ENCODE peak calls at places on chromosomes 11 and 22, in nine cellular contexts. E, Q, H, I, Y, B, F, L and N are unnamed samples.

GRCh38 chr11:62398011-62398994 is 20.5 kb upstream of the SCGB1A1 start:
- DNase-seq in E (peak), Q (no peak), H (no peak), I (peak), Y (no peak), B (no peak), F (peak), L (no peak), N (no peak)

GRCh38 chr11:76669901-76670474 is 559 bp downstream of the LRRC32 start:
- DNase-seq in E (peak), Q (no peak), H (no peak), I (peak), Y (no peak), B (no peak), F (peak), L (no peak), N (no peak)

GRCh38 chr11:121892863-121893262 is 223.2 kb downstream of the BLID start:
- DNase-seq in E (peak), Q (no peak), H (no peak), I (peak), Y (no peak), B (no peak), F (no peak), L (no peak), N (no peak)

GRCh38 chr22:49371325-49372110 is 456.2 kb downstream of the BRD1 start:
- DNase-seq in E (no peak), Q (no peak), H (no peak), I (no peak), Y (no peak), B (no peak), F (peak), L (no peak), N (no peak)

GRCh38 chr22:19291580-19292261 is at the start of gene CLTCL1:
- DNase-seq in E (peak), Q (peak), H (peak), I (peak), Y (peak), B (peak), F (peak), L (peak), N (peak)

GRCh38 chr11:22163394-22163797 is 29.5 kb upstream of the ANO5 start:
- DNase-seq in E (no peak), Q (no peak), H (no peak), I (no peak), Y (no peak), B (no peak), F (no peak), L (no peak), N (no peak)

GRCh38 chr11:5004429-5005274 is 10.0 kb downstream of the OR51L1 start:
- DNase-seq in E (peak), Q (peak), H (no peak), I (peak), Y (no peak), B (peak), F (peak), L (peak), N (peak)

GRCh38 chr22:20354238-20354975 is 34.5 kb upstream of the DGCR6L start:
- DNase-seq in E (no peak), Q (no peak), H (no peak), I (no peak), Y (no peak), B (no peak), F (peak), L (no peak), N (no peak)

GRCh38 chr22:43796567-43796966 is 15.5 kb downstream of the EFCAB6 start:
- DNase-seq in E (peak), Q (peak), H (no peak), I (peak), Y (no peak), B (no peak), F (peak), L (no peak), N (no peak)

GRCh38 chr22:39439170-39439569 is 17.6 kb upstream of the MGAT3 start:
- DNase-seq in E (peak), Q (no peak), H (no peak), I (peak), Y (no peak), B (no peak), F (no peak), L (no peak), N (no peak)

GRCh38 chr22:19174106-19175025 is 4.2 kb downstream of the SLC25A1 start:
- DNase-seq in E (peak), Q (no peak), H (no peak), I (peak), Y (no peak), B (no peak), F (peak), L (no peak), N (no peak)

GRCh38 chr22:39513791-39514190 is 6.6 kb upstream of the ATF4 start:
- DNase-seq in E (no peak), Q (no peak), H (no peak), I (no peak), Y (no peak), B (no peak), F (no peak), L (no peak), N (no peak)

GRCh38 chr11:80584661-80585060 is 1143.8 kb upstream of the TENM4 start:
- DNase-seq in E (no peak), Q (no peak), H (no peak), I (no peak), Y (no peak), B (no peak), F (no peak), L (no peak), N (no peak)

GRCh38 chr22:40606306-40606705 is 30.2 kb downstream of the MRTFA start:
- DNase-seq in E (no peak), Q (no peak), H (no peak), I (no peak), Y (no peak), B (no peak), F (no peak), L (no peak), N (no peak)

GRCh38 chr11:65013130-65013691 is 749 bp upstream of the ARL2 start:
- DNase-seq in E (peak), Q (peak), H (peak), I (peak), Y (peak), B (peak), F (peak), L (peak), N (peak)

GRCh38 chr11:77815459-77815858 is 5.1 kb downstream of the RSF1 start:
- DNase-seq in E (no peak), Q (no peak), H (no peak), I (no peak), Y (no peak), B (no peak), F (no peak), L (no peak), N (no peak)

GRCh38 chr11:40241524-40242037 is 1217.9 kb downstream of the LRRC4C start:
- DNase-seq in E (no peak), Q (no peak), H (no peak), I (no peak), Y (no peak), B (no peak), F (no peak), L (no peak), N (no peak)

GRCh38 chr11:66082936-66083698 is 13.0 kb downstream of the PACS1 start:
- DNase-seq in E (no peak), Q (peak), H (no peak), I (peak), Y (no peak), B (no peak), F (no peak), L (no peak), N (no peak)

GRCh38 chr11:134949121-134949591 is 537.1 kb upstream of the B3GAT1 start:
- DNase-seq in E (peak), Q (no peak), H (no peak), I (peak), Y (no peak), B (no peak), F (no peak), L (no peak), N (no peak)

GRCh38 chr11:117412653-117413275 is 85.1 kb downstream of the CEP164 start:
- DNase-seq in E (no peak), Q (no peak), H (no peak), I (no peak), Y (no peak), B (no peak), F (peak), L (no peak), N (no peak)

GRCh38 chr11:117604349-117604995 is 192.5 kb downstream of the DSCAML1 start:
- DNase-seq in E (peak), Q (peak), H (no peak), I (no peak), Y (no peak), B (no peak), F (peak), L (no peak), N (peak)

GRCh38 chr11:33178443-33179154 is 17.3 kb upstream of the CSTF3 start:
- DNase-seq in E (no peak), Q (no peak), H (no peak), I (no peak), Y (no peak), B (no peak), F (no peak), L (no peak), N (no peak)

GRCh38 chr22:36027960-36028645 is 521 bp downstream of the RBFOX2 start:
- DNase-seq in E (no peak), Q (peak), H (no peak), I (peak), Y (no peak), B (peak), F (no peak), L (peak), N (peak)

GRCh38 chr11:106989056-106989455 is 29.2 kb downstream of the GUCY1A2 start:
- DNase-seq in E (peak), Q (no peak), H (no peak), I (peak), Y (no peak), B (no peak), F (no peak), L (no peak), N (no peak)

GRCh38 chr22:47659467-47660302 is 897.2 kb downstream of the TBC1D22A start:
- DNase-seq in E (no peak), Q (peak), H (no peak), I (no peak), Y (no peak), B (no peak), F (peak), L (no peak), N (no peak)

GRCh38 chr11:62905286-62905685 is 15.9 kb downstream of the CHRM1 start:
- DNase-seq in E (peak), Q (no peak), H (no peak), I (peak), Y (no peak), B (no peak), F (no peak), L (no peak), N (no peak)

GRCh38 chr11:126748097-126748756 is 252.3 kb downstream of the KIRREL3 start:
- DNase-seq in E (no peak), Q (peak), H (no peak), I (no peak), Y (no peak), B (no peak), F (no peak), L (no peak), N (no peak)

GRCh38 chr22:33985506-33985905 is 65.2 kb upstream of the LARGE1 start:
- DNase-seq in E (no peak), Q (no peak), H (no peak), I (no peak), Y (no peak), B (no peak), F (no peak), L (no peak), N (no peak)

GRCh38 chr11:97883086-97883485 is 1137.7 kb upstream of the CNTN5 start:
- DNase-seq in E (no peak), Q (no peak), H (no peak), I (peak), Y (no peak), B (no peak), F (no peak), L (no peak), N (no peak)

GRCh38 chr11:2882681-2883110 is 2.9 kb downstream of the CDKN1C start:
- DNase-seq in E (no peak), Q (no peak), H (no peak), I (no peak), Y (no peak), B (no peak), F (no peak), L (no peak), N (no peak)

GRCh38 chr22:39153220-39153860 is 860 bp upstream of the CBX7 start:
- DNase-seq in E (no peak), Q (no peak), H (no peak), I (no peak), Y (no peak), B (no peak), F (peak), L (no peak), N (no peak)

GRCh38 chr22:35630387-35630793 is 13.3 kb upstream of the MB start:
- DNase-seq in E (peak), Q (no peak), H (no peak), I (peak), Y (no peak), B (no peak), F (peak), L (no peak), N (no peak)

GRCh38 chr11:68340003-68340767 is 27.8 kb downstream of the LRP5 start:
- DNase-seq in E (no peak), Q (no peak), H (no peak), I (no peak), Y (peak), B (no peak), F (no peak), L (no peak), N (no peak)

GRCh38 chr11:65496304-65497140 is 2.3 kb upstream of the MALAT1 start:
- DNase-seq in E (peak), Q (peak), H (no peak), I (peak), Y (no peak), B (no peak), F (no peak), L (no peak), N (no peak)

GRCh38 chr11:67584205-67584880 is 731 bp downstream of the GSTP1 start:
- DNase-seq in E (peak), Q (no peak), H (no peak), I (peak), Y (peak), B (peak), F (peak), L (peak), N (peak)

GRCh38 chr11:80163011-80163410 is 722.2 kb upstream of the TENM4 start:
- DNase-seq in E (peak), Q (no peak), H (no peak), I (peak), Y (no peak), B (no peak), F (no peak), L (no peak), N (no peak)

GRCh38 chr22:46758867-46759290 is 3.6 kb upstream of the TBC1D22A start:
- DNase-seq in E (peak), Q (peak), H (peak), I (peak), Y (peak), B (peak), F (peak), L (peak), N (no peak)